ENCODE peak calls at places on chromosomes 12 and 14, in five cellular contexts. N is suprapubic skin, S is heart right ventricle, J is mucosa of descending colon, O is right lobe of liver. A is an unnamed sample. For H3K36me3, the result is how much of the 10 kb centered on the place peaks cover.

GRCh38 chr14:76498976-76499375 is 123.0 kb downstream of the ESRRB start:
- DNase-seq in J (no peak), N (peak), O (no peak), S (no peak), A (no peak)

GRCh38 chr12:110159671-110160245 is 35.6 kb downstream of the IFT81 start:
- DNase-seq in O (peak), S (no peak), J (no peak), N (no peak), A (no peak)

GRCh38 chr14:51283402-51283825 is 43.4 kb downstream of the TMX1 start:
- DNase-seq in S (peak), O (no peak), J (no peak), N (no peak), A (no peak)

GRCh38 chr12:92403210-92404175 is 257.8 kb upstream of the BTG1 start:
- DNase-seq in J (no peak), S (no peak), O (no peak), N (no peak), A (peak)

GRCh38 chr12:43255642-43256041 is 296.4 kb downstream of the ADAMTS20 start:
- DNase-seq in N (no peak), J (no peak), S (no peak), O (no peak), A (no peak)

GRCh38 chr14:31902915-31903646 is 174.0 kb upstream of the ARHGAP5 start:
- DNase-seq in J (no peak), O (no peak), N (no peak), S (no peak), A (no peak)

GRCh38 chr12:39300799-39301198 is 142.1 kb downstream of the KIF21A start:
- DNase-seq in O (no peak), N (no peak), J (no peak), S (no peak), A (no peak)

GRCh38 chr12:3527181-3527580 is 36.2 kb downstream of the PRMT8 start:
- DNase-seq in N (no peak), J (no peak), S (no peak), O (no peak), A (no peak)

GRCh38 chr14:73752297-73752992 is 38.3 kb upstream of the PNMA1 start:
- DNase-seq in J (peak), O (peak), N (no peak), S (peak), A (peak)
- TF ChIP-seq CTCF in J (no peak), O (peak), N (peak), S (no peak), A (peak)

DNA sequence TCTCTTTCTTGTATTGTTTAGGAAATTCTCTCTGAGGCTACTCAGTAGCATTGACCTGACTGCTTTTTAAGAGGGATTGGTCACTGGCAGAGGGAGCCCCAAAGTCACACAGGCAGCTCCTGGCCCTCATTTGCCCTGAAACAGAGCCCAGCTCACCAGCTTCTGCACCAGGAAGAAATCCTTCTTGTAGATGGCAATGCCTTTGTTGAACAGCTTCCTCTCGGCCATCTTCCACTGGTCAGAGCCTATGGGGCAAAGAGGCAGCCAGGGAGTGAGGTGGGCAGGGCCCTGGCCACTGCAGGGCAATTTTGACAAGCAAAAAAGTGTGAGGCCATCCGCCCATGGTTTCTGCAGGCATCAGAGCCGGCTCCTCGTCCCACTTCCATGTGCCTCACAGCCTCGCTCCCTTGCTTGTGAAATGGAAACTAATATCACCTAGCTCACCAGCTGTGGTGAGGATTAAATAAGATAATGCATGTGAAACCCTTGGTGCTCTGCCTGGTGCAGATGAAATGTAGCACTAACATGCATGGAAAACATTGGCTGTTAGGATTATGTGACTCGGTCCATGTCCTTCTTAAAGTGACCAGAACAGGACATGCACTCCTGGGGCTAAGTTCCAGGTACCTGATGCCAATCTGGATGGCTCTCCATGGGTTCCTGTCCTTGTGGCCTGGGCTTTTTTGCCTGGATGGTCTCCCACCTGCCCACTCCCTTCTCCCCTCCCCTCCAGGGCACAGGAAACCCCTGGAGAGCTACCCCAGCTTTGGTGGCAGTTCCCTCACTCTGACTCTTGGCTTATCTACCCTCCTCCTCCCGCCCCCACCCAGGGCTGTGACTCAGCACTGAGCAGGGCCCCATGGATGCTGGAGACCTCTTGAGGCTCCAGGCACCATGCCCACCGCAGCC is 11.2 kb upstream of the PNMA1 start:
- DNase-seq in N (peak), S (no peak), J (no peak), O (no peak), A (no peak)
- H3K36me3 ChIP-seq in N (half or more), S (half or more), J (under half), O (half or more), A (half or more)

DNA sequence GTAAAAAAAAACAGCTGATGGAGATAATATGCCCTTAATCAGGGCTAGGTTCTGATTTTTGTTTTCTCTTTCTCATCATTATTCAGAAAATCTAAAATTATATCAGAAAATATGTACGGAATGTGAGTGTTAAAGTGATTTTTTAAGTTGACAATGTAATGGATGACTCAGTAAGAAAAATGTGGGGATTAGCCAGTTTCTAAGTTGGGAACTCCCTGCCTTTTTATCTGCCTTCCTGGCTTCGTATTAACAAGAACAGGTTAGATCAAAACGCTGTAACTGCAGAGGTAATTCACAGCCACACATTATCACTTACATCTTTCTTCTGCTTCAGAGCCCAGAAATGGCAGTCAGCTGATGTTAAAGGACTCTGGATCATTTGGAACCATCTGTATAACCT is 135.9 kb upstream of the SLC16A7 start:
- DNase-seq in S (no peak), O (no peak), N (no peak), J (no peak), A (no peak)
- H3K4me3 ChIP-seq in S (no peak), O (no peak), N (no peak), J (no peak), A (no peak)

DNA sequence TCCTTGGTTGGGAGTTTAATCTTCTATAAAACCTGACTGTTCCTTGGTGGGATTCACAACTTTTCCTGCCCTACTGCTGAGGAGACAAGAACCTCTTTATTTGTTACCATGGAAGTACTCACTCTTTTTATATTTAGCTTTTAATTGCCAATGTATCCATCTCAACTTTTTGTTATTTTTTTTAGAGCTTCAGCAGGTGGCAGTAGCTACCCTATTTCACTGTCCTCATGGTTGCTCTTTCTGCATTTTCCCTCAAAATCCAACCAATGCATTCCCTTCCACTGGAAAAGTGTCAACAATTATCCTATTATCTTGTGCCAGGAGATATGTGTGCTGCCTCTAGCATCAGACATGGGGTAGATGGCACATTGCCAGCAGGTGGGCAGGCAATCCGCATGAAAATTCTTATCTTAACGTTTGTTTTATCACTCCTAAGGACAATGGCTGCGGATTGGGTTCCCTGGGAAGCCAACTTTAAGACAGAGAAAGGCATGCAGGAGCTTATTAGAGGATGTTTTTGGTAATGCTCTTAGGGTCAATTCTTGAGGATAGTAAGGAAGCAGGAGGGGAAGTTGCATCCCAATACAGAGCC is 406.4 kb downstream of the SNAPC1 start:
- DNase-seq in S (no peak), N (no peak), O (no peak), J (no peak), A (no peak)
- TF ChIP-seq CTCF in S (no peak), N (no peak), O (no peak), J (no peak), A (no peak)

GRCh38 chr12:56351325-56351724 is 8.6 kb downstream of the STAT2 start:
- DNase-seq in O (no peak), N (no peak), S (no peak), J (no peak), A (no peak)
- H3K36me3 ChIP-seq in O (half or more), N (half or more), S (half or more), J (under half), A (half or more)

DNA sequence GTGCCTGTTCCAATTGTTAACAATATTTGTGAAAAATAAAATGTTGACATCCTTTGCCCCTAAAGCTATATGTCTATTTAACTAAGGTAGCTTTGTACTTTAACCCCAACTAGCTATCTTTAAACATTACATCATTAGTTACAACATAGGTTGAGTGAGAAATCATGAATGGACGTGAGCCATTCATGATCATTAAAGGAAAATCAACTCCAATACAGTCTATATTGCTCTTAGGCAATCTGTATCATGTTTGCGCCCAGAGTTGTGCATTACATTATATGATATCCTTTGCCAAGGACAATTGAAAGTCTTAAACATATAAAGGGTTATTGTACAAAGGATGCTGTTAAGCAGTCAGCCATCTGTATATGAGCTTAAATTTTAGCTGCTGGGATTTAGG is 269.6 kb downstream of the ALX1 start:
- DNase-seq in S (no peak), O (no peak), N (no peak), J (no peak), A (no peak)
- H3K4me3 ChIP-seq in S (no peak), O (no peak), N (no peak), J (no peak), A (no peak)

DNA sequence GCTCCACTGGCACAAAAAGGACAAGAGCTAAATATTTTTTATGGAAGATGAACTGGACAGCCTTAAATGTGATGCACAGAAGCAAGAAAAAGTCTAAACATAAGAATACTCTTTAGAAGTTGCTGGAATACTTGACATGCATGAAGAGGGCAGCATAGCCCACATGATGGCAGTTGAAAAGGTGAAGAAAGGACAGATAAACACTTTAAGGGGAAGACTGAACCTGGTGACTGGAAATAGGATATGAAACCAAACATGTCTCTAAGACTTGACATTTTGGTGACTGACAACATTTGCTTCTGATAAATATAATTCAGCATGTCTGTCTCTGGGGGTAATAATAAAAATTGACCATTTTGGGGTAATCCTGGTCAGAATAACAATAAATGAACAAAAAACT is 273.1 kb downstream of the CCDC91 start:
- DNase-seq in S (no peak), N (no peak), O (no peak), J (no peak), A (no peak)
- TF ChIP-seq CTCF in S (no peak), N (no peak), O (no peak), J (no peak), A (no peak)

GRCh38 chr12:111803851-111804250 is 37.1 kb downstream of the ALDH2 start:
- DNase-seq in N (no peak), J (no peak), S (no peak), O (no peak), A (no peak)
- H3K36me3 ChIP-seq in N (half or more), J (under half), S (half or more), O (half or more), A (under half)

GRCh38 chr14:21264025-21264801 is 5.0 kb downstream of the HNRNPC start:
- DNase-seq in J (no peak), N (no peak), O (no peak), S (no peak), A (no peak)
- H3K4me3 ChIP-seq in J (no peak), N (no peak), O (no peak), S (no peak), A (peak)